ENCODE peak calls at places on chromosomes 7 and 10, in four cellular contexts. One of them, this sample, is unnamed.

GRCh38 chr7:158085741-158086695 is 501.6 kb downstream of the PTPRN2 start:
- DNase-seq in activated CD4-positive, alpha-beta T cell treated with anti-CD3 and anti-CD28 coated beads, Interleukin-2, amount 50 U/mL, for 48 hours: no peak
- DNase-seq in fibroblast of the aortic adventitia: no peak
- DNase-seq in GM12865: no peak
- DNase-seq in this sample: peak

GRCh38 chr7:76191783-76192240 is 9.9 kb upstream of the SRRM3 start:
- DNase-seq in fibroblast of the aortic adventitia: peak
- DNase-seq in GM12865: peak
- DNase-seq in activated CD4-positive, alpha-beta T cell treated with anti-CD3 and anti-CD28 coated beads, Interleukin-2, amount 50 U/mL, for 48 hours: no peak
- DNase-seq in this sample: peak

GRCh38 chr10:62554632-62555199 is 180.5 kb downstream of the ZNF365 start:
- DNase-seq in GM12865: peak
- DNase-seq in activated CD4-positive, alpha-beta T cell treated with anti-CD3 and anti-CD28 coated beads, Interleukin-2, amount 50 U/mL, for 48 hours: peak
- DNase-seq in fibroblast of the aortic adventitia: peak
- DNase-seq in this sample: peak

GRCh38 chr10:11242443-11243386 is 225.0 kb downstream of the CELF2 start:
- DNase-seq in GM12865: peak
- DNase-seq in fibroblast of the aortic adventitia: no peak
- DNase-seq in activated CD4-positive, alpha-beta T cell treated with anti-CD3 and anti-CD28 coated beads, Interleukin-2, amount 50 U/mL, for 48 hours: peak
- DNase-seq in this sample: peak

GRCh38 chr7:40403664-40404476 is 269.1 kb downstream of the SUGCT start:
- DNase-seq in activated CD4-positive, alpha-beta T cell treated with anti-CD3 and anti-CD28 coated beads, Interleukin-2, amount 50 U/mL, for 48 hours: no peak
- DNase-seq in GM12865: no peak
- DNase-seq in fibroblast of the aortic adventitia: peak
- DNase-seq in this sample: no peak

GRCh38 chr7:5406957-5407930 is 16.4 kb downstream of the TNRC18 start:
- DNase-seq in fibroblast of the aortic adventitia: no peak
- DNase-seq in GM12865: no peak
- DNase-seq in activated CD4-positive, alpha-beta T cell treated with anti-CD3 and anti-CD28 coated beads, Interleukin-2, amount 50 U/mL, for 48 hours: no peak
- DNase-seq in this sample: peak

GRCh38 chr10:118818621-118819221 is 64.0 kb upstream of the CACUL1 start:
- DNase-seq in GM12865: no peak
- DNase-seq in activated CD4-positive, alpha-beta T cell treated with anti-CD3 and anti-CD28 coated beads, Interleukin-2, amount 50 U/mL, for 48 hours: no peak
- DNase-seq in fibroblast of the aortic adventitia: no peak
- DNase-seq in this sample: peak

GRCh38 chr7:132806834-132807233 is 230.6 kb upstream of the PLXNA4 start:
- DNase-seq in fibroblast of the aortic adventitia: no peak
- DNase-seq in GM12865: no peak
- DNase-seq in activated CD4-positive, alpha-beta T cell treated with anti-CD3 and anti-CD28 coated beads, Interleukin-2, amount 50 U/mL, for 48 hours: no peak
- DNase-seq in this sample: no peak

GRCh38 chr10:17066000-17066399 is 63.6 kb downstream of the CUBN start:
- DNase-seq in GM12865: no peak
- DNase-seq in activated CD4-positive, alpha-beta T cell treated with anti-CD3 and anti-CD28 coated beads, Interleukin-2, amount 50 U/mL, for 48 hours: no peak
- DNase-seq in fibroblast of the aortic adventitia: peak
- DNase-seq in this sample: no peak

GRCh38 chr10:62993121-62993520 is 140.0 kb upstream of the NRBF2 start:
- DNase-seq in activated CD4-positive, alpha-beta T cell treated with anti-CD3 and anti-CD28 coated beads, Interleukin-2, amount 50 U/mL, for 48 hours: no peak
- DNase-seq in fibroblast of the aortic adventitia: no peak
- DNase-seq in GM12865: no peak
- DNase-seq in this sample: peak

GRCh38 chr10:133158756-133159610 is 1.0 kb upstream of the KNDC1 start:
- DNase-seq in GM12865: no peak
- DNase-seq in activated CD4-positive, alpha-beta T cell treated with anti-CD3 and anti-CD28 coated beads, Interleukin-2, amount 50 U/mL, for 48 hours: no peak
- DNase-seq in fibroblast of the aortic adventitia: no peak
- DNase-seq in this sample: peak

GRCh38 chr10:43421519-43421918 is 12.5 kb upstream of the HNRNPF start:
- DNase-seq in activated CD4-positive, alpha-beta T cell treated with anti-CD3 and anti-CD28 coated beads, Interleukin-2, amount 50 U/mL, for 48 hours: no peak
- DNase-seq in fibroblast of the aortic adventitia: no peak
- DNase-seq in GM12865: no peak
- DNase-seq in this sample: no peak

GRCh38 chr7:129831424-129832058 is 121.2 kb downstream of the UBE2H start:
- DNase-seq in GM12865: no peak
- DNase-seq in fibroblast of the aortic adventitia: peak
- DNase-seq in activated CD4-positive, alpha-beta T cell treated with anti-CD3 and anti-CD28 coated beads, Interleukin-2, amount 50 U/mL, for 48 hours: no peak
- DNase-seq in this sample: peak

GRCh38 chr10:24240001-24240751 is 31.2 kb downstream of the KIAA1217 start:
- DNase-seq in activated CD4-positive, alpha-beta T cell treated with anti-CD3 and anti-CD28 coated beads, Interleukin-2, amount 50 U/mL, for 48 hours: no peak
- DNase-seq in fibroblast of the aortic adventitia: peak
- DNase-seq in GM12865: no peak
- DNase-seq in this sample: peak

GRCh38 chr10:22598488-22598887 is 115.9 kb downstream of the PIP4K2A start:
- DNase-seq in GM12865: no peak
- DNase-seq in activated CD4-positive, alpha-beta T cell treated with anti-CD3 and anti-CD28 coated beads, Interleukin-2, amount 50 U/mL, for 48 hours: no peak
- DNase-seq in fibroblast of the aortic adventitia: no peak
- DNase-seq in this sample: peak